ENCODE peak calls at places on chromosomes 4 and X, in eight cellular contexts. One of them, this sample, is unnamed.

GRCh38 chrX:9878141-9878875 is 88.8 kb upstream of the CLDN34 start:
- DNase-seq in Calu3: no peak
- DNase-seq in bronchial epithelial cell: peak
- DNase-seq in heart right ventricle: no peak
- DNase-seq in fibroblast of mammary gland: no peak
- DNase-seq in B cell: no peak
- DNase-seq in PC-9: no peak
- DNase-seq in brain microvascular endothelial cell: no peak
- DNase-seq in this sample: no peak

GRCh38 chrX:2325076-2325784 is 175.5 kb downstream of the DHRSX start:
- DNase-seq in Calu3: no peak
- DNase-seq in bronchial epithelial cell: peak
- DNase-seq in heart right ventricle: peak
- DNase-seq in fibroblast of mammary gland: peak
- DNase-seq in B cell: peak
- DNase-seq in PC-9: no peak
- DNase-seq in brain microvascular endothelial cell: peak
- DNase-seq in this sample: no peak

GRCh38 chr4:25970241-25970675 is 56.2 kb downstream of the SMIM20 start:
- DNase-seq in Calu3: peak
- DNase-seq in bronchial epithelial cell: peak
- DNase-seq in heart right ventricle: peak
- DNase-seq in fibroblast of mammary gland: no peak
- DNase-seq in B cell: peak
- DNase-seq in PC-9: no peak
- DNase-seq in brain microvascular endothelial cell: no peak
- DNase-seq in this sample: no peak

GRCh38 chr4:91325495-91325894 is 978.3 kb upstream of the GRID2 start:
- DNase-seq in Calu3: peak
- DNase-seq in bronchial epithelial cell: peak
- DNase-seq in heart right ventricle: no peak
- DNase-seq in fibroblast of mammary gland: peak
- DNase-seq in B cell: no peak
- DNase-seq in PC-9: no peak
- DNase-seq in brain microvascular endothelial cell: peak
- DNase-seq in this sample: no peak

GRCh38 chr4:157992038-157992706 is 180.7 kb downstream of the GASK1B start:
- DNase-seq in Calu3: peak
- DNase-seq in bronchial epithelial cell: peak
- DNase-seq in heart right ventricle: no peak
- DNase-seq in fibroblast of mammary gland: peak
- DNase-seq in B cell: peak
- DNase-seq in PC-9: no peak
- DNase-seq in brain microvascular endothelial cell: peak
- DNase-seq in this sample: peak

GRCh38 chrX:56802921-56803848 is 74.1 kb downstream of the NBDY start:
- DNase-seq in Calu3: no peak
- DNase-seq in bronchial epithelial cell: peak
- DNase-seq in heart right ventricle: peak
- DNase-seq in fibroblast of mammary gland: peak
- DNase-seq in B cell: peak
- DNase-seq in PC-9: no peak
- DNase-seq in brain microvascular endothelial cell: peak
- DNase-seq in this sample: peak

GRCh38 chr4:105281016-105281415 is 134.3 kb downstream of the TET2 start:
- DNase-seq in Calu3: no peak
- DNase-seq in bronchial epithelial cell: no peak
- DNase-seq in heart right ventricle: no peak
- DNase-seq in fibroblast of mammary gland: no peak
- DNase-seq in B cell: no peak
- DNase-seq in PC-9: no peak
- DNase-seq in brain microvascular endothelial cell: no peak
- DNase-seq in this sample: no peak

GRCh38 chr4:122854444-122854843 is 27.8 kb downstream of the FGF2 start:
- DNase-seq in Calu3: no peak
- DNase-seq in bronchial epithelial cell: no peak
- DNase-seq in heart right ventricle: no peak
- DNase-seq in fibroblast of mammary gland: peak
- DNase-seq in B cell: no peak
- DNase-seq in PC-9: peak
- DNase-seq in brain microvascular endothelial cell: no peak
- DNase-seq in this sample: no peak

GRCh38 chrX:7252013-7252610 is 104.2 kb upstream of the PUDP start:
- DNase-seq in Calu3: peak
- DNase-seq in bronchial epithelial cell: peak
- DNase-seq in heart right ventricle: no peak
- DNase-seq in fibroblast of mammary gland: no peak
- DNase-seq in B cell: no peak
- DNase-seq in PC-9: peak
- DNase-seq in brain microvascular endothelial cell: no peak
- DNase-seq in this sample: no peak

GRCh38 chrX:40090050-40090804 is 7.5 kb downstream of the BCOR start:
- DNase-seq in Calu3: peak
- DNase-seq in bronchial epithelial cell: no peak
- DNase-seq in heart right ventricle: peak
- DNase-seq in fibroblast of mammary gland: no peak
- DNase-seq in B cell: peak
- DNase-seq in PC-9: no peak
- DNase-seq in brain microvascular endothelial cell: no peak
- DNase-seq in this sample: no peak

GRCh38 chr4:183797445-183798248 is 107.5 kb upstream of the STOX2 start:
- DNase-seq in Calu3: peak
- DNase-seq in bronchial epithelial cell: peak
- DNase-seq in heart right ventricle: peak
- DNase-seq in fibroblast of mammary gland: peak
- DNase-seq in B cell: no peak
- DNase-seq in PC-9: no peak
- DNase-seq in brain microvascular endothelial cell: no peak
- DNase-seq in this sample: peak

GRCh38 chr4:175542787-175543186 is 269.3 kb downstream of the GPM6A start:
- DNase-seq in Calu3: no peak
- DNase-seq in bronchial epithelial cell: no peak
- DNase-seq in heart right ventricle: no peak
- DNase-seq in fibroblast of mammary gland: no peak
- DNase-seq in B cell: no peak
- DNase-seq in PC-9: no peak
- DNase-seq in brain microvascular endothelial cell: peak
- DNase-seq in this sample: no peak

GRCh38 chr4:75916091-75916661 is 13.9 kb upstream of the PPEF2 start:
- DNase-seq in Calu3: peak
- DNase-seq in bronchial epithelial cell: peak
- DNase-seq in heart right ventricle: no peak
- DNase-seq in fibroblast of mammary gland: peak
- DNase-seq in B cell: peak
- DNase-seq in PC-9: no peak
- DNase-seq in brain microvascular endothelial cell: peak
- DNase-seq in this sample: no peak

GRCh38 chrX:118548831-118549230 is 53.2 kb downstream of the DOCK11 start:
- DNase-seq in Calu3: no peak
- DNase-seq in bronchial epithelial cell: no peak
- DNase-seq in heart right ventricle: no peak
- DNase-seq in fibroblast of mammary gland: no peak
- DNase-seq in B cell: no peak
- DNase-seq in PC-9: no peak
- DNase-seq in brain microvascular endothelial cell: no peak
- DNase-seq in this sample: no peak

GRCh38 chr4:52917836-52918235 is 55.7 kb downstream of the RASL11B start:
- DNase-seq in Calu3: no peak
- DNase-seq in bronchial epithelial cell: no peak
- DNase-seq in heart right ventricle: no peak
- DNase-seq in fibroblast of mammary gland: no peak
- DNase-seq in B cell: no peak
- DNase-seq in PC-9: no peak
- DNase-seq in brain microvascular endothelial cell: no peak
- DNase-seq in this sample: no peak
- TF ChIP-seq CTCF in Calu3: no peak
- TF ChIP-seq CTCF in bronchial epithelial cell: no peak
- TF ChIP-seq CTCF in heart right ventricle: no peak
- TF ChIP-seq CTCF in fibroblast of mammary gland: no peak
- TF ChIP-seq CTCF in B cell: no peak
- TF ChIP-seq CTCF in PC-9: no peak
- TF ChIP-seq CTCF in brain microvascular endothelial cell: no peak
- TF ChIP-seq CTCF in this sample: no peak

GRCh38 chr4:4248885-4249203 is 821 bp upstream of the TMEM128 start:
- DNase-seq in Calu3: no peak
- DNase-seq in bronchial epithelial cell: no peak
- DNase-seq in heart right ventricle: no peak
- DNase-seq in fibroblast of mammary gland: peak
- DNase-seq in B cell: no peak
- DNase-seq in PC-9: no peak
- DNase-seq in brain microvascular endothelial cell: no peak
- DNase-seq in this sample: no peak

GRCh38 chr4:4249876-4250275 is 1.9 kb upstream of the TMEM128 start:
- DNase-seq in Calu3: no peak
- DNase-seq in bronchial epithelial cell: no peak
- DNase-seq in heart right ventricle: no peak
- DNase-seq in fibroblast of mammary gland: no peak
- DNase-seq in B cell: no peak
- DNase-seq in PC-9: no peak
- DNase-seq in brain microvascular endothelial cell: no peak
- DNase-seq in this sample: no peak

GRCh38 chr4:4247711-4248035 is 350 bp downstream of the TMEM128 start:
- DNase-seq in Calu3: no peak
- DNase-seq in bronchial epithelial cell: peak
- DNase-seq in heart right ventricle: no peak
- DNase-seq in fibroblast of mammary gland: no peak
- DNase-seq in B cell: no peak
- DNase-seq in PC-9: no peak
- DNase-seq in brain microvascular endothelial cell: no peak
- DNase-seq in this sample: no peak

GRCh38 chr4:4245172-4245571 is 2.9 kb downstream of the TMEM128 start:
- DNase-seq in Calu3: no peak
- DNase-seq in bronchial epithelial cell: no peak
- DNase-seq in heart right ventricle: no peak
- DNase-seq in fibroblast of mammary gland: no peak
- DNase-seq in B cell: no peak
- DNase-seq in PC-9: no peak
- DNase-seq in brain microvascular endothelial cell: no peak
- DNase-seq in this sample: no peak

GRCh38 chr4:4248036-4248884 is at the start of gene TMEM128:
- DNase-seq in Calu3: peak
- DNase-seq in bronchial epithelial cell: peak
- DNase-seq in heart right ventricle: peak
- DNase-seq in fibroblast of mammary gland: peak
- DNase-seq in B cell: peak
- DNase-seq in PC-9: peak
- DNase-seq in brain microvascular endothelial cell: peak
- DNase-seq in this sample: peak
- TF ChIP-seq CTCF in Calu3: no peak
- TF ChIP-seq CTCF in bronchial epithelial cell: peak
- TF ChIP-seq CTCF in heart right ventricle: no peak
- TF ChIP-seq CTCF in fibroblast of mammary gland: no peak
- TF ChIP-seq CTCF in B cell: no peak
- TF ChIP-seq CTCF in PC-9: no peak
- TF ChIP-seq CTCF in brain microvascular endothelial cell: peak
- TF ChIP-seq CTCF in this sample: peak

DNA sequence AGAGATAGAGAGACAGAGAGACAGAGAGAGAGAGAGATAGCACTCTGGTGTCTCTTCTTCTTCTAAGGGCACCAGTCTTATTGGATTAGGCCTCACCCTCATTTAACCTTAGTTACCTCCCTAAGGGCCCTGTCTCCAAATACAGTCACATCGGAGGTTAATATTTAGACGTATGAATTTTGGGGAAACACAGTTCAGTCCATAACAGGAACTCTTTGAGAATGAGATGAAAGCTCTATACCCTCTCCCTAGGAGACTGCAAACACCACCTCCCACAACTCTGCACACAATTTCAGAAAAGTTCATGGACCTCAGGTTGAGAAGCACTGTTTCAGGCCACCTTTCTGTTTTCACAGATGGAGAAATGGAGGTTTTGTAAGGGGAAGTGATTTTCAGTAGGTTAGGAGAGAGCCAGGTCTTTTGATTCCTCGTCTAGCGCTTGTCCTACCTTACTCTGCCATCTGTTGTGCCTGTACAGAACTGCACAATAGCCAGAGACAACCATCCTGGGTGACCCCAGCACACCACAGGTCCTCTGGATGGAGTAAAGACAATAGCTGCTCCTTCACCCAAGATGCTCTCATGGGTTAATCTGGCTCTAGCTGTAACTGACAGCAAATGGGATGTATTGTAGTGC is 16.9 kb upstream of the LOC101059915 start:
- DNase-seq in Calu3: no peak
- DNase-seq in bronchial epithelial cell: no peak
- DNase-seq in heart right ventricle: no peak
- DNase-seq in fibroblast of mammary gland: no peak
- DNase-seq in B cell: no peak
- DNase-seq in PC-9: no peak
- DNase-seq in brain microvascular endothelial cell: no peak
- DNase-seq in this sample: no peak
- TF ChIP-seq CTCF in Calu3: no peak
- TF ChIP-seq CTCF in bronchial epithelial cell: peak
- TF ChIP-seq CTCF in heart right ventricle: peak
- TF ChIP-seq CTCF in fibroblast of mammary gland: no peak
- TF ChIP-seq CTCF in B cell: no peak
- TF ChIP-seq CTCF in PC-9: no peak
- TF ChIP-seq CTCF in brain microvascular endothelial cell: peak
- TF ChIP-seq CTCF in this sample: peak

GRCh38 chrX:102067966-102068723 is 57.3 kb upstream of the TCEAL2 start:
- DNase-seq in Calu3: peak
- DNase-seq in bronchial epithelial cell: peak
- DNase-seq in heart right ventricle: no peak
- DNase-seq in fibroblast of mammary gland: peak
- DNase-seq in B cell: no peak
- DNase-seq in PC-9: no peak
- DNase-seq in brain microvascular endothelial cell: peak
- DNase-seq in this sample: no peak
- TF ChIP-seq CTCF in Calu3: peak
- TF ChIP-seq CTCF in bronchial epithelial cell: peak
- TF ChIP-seq CTCF in heart right ventricle: peak
- TF ChIP-seq CTCF in fibroblast of mammary gland: peak
- TF ChIP-seq CTCF in B cell: peak
- TF ChIP-seq CTCF in PC-9: peak
- TF ChIP-seq CTCF in brain microvascular endothelial cell: peak
- TF ChIP-seq CTCF in this sample: peak

GRCh38 chrX:107714196-107714811 is 61.3 kb downstream of the TSC22D3 start:
- DNase-seq in Calu3: no peak
- DNase-seq in bronchial epithelial cell: no peak
- DNase-seq in heart right ventricle: no peak
- DNase-seq in fibroblast of mammary gland: peak
- DNase-seq in B cell: peak
- DNase-seq in PC-9: no peak
- DNase-seq in brain microvascular endothelial cell: no peak
- DNase-seq in this sample: no peak
- TF ChIP-seq CTCF in Calu3: no peak
- TF ChIP-seq CTCF in bronchial epithelial cell: peak
- TF ChIP-seq CTCF in heart right ventricle: no peak
- TF ChIP-seq CTCF in fibroblast of mammary gland: peak
- TF ChIP-seq CTCF in B cell: no peak
- TF ChIP-seq CTCF in PC-9: no peak
- TF ChIP-seq CTCF in brain microvascular endothelial cell: peak
- TF ChIP-seq CTCF in this sample: peak